ENCODE peak calls at places on chromosome 6, in four cellular contexts. E is pancreas, W is T47D, X is GM12892. S is an unnamed sample.

GRCh38 chr6:51618563-51618962 is 468.9 kb downstream of the PKHD1 start:
- DNase-seq in E (no peak), X (no peak), W (peak; percentile 11), S (no peak)

GRCh38 chr6:158131926-158132325 is 36.1 kb downstream of the SERAC1 start:
- DNase-seq in X (peak; percentile 19), W (peak; percentile 50), E (no peak), S (no peak)

GRCh38 chr6:25883991-25884390 is 9.9 kb upstream of the SLC17A3 start:
- DNase-seq in X (no peak), E (no peak), W (no peak), S (no peak)

GRCh38 chr6:161142957-161143296 is 130.9 kb downstream of the AGPAT4 start:
- DNase-seq in E (no peak), X (no peak), W (no peak), S (no peak)

GRCh38 chr6:137309078-137309762 is 90.0 kb upstream of the IFNGR1 start:
- DNase-seq in E (peak; percentile 82), W (peak; percentile 81), X (no peak), S (peak; percentile 42)

GRCh38 chr6:146029573-146030184 is 817 bp downstream of the GRM1 start:
- DNase-seq in E (no peak), W (no peak), X (no peak), S (no peak)

GRCh38 chr6:138204792-138205384 is 13.4 kb downstream of the PBOV1 start:
- DNase-seq in W (no peak), X (no peak), E (no peak), S (no peak)

GRCh38 chr6:21680611-21681010 is 87.1 kb downstream of the SOX4 start:
- DNase-seq in E (no peak), X (no peak), W (no peak), S (no peak)

GRCh38 chr6:168546173-168546572 is 105.2 kb downstream of the SMOC2 start:
- DNase-seq in E (no peak), X (no peak), W (no peak), S (no peak)

GRCh38 chr6:20338160-20338559 is 63.5 kb upstream of the E2F3 start:
- DNase-seq in E (no peak), X (no peak), W (no peak), S (no peak)

GRCh38 chr6:143695106-143696059 is 17.6 kb downstream of the PHACTR2 start:
- DNase-seq in W (no peak), X (no peak), E (no peak), S (no peak)

GRCh38 chr6:138089325-138089724 is 17.9 kb downstream of the PERP start:
- DNase-seq in W (no peak), X (no peak), E (no peak), S (no peak)

GRCh38 chr6:106739387-106739786 is 110.0 kb downstream of the QRSL1 start:
- DNase-seq in X (no peak), W (peak; percentile 78), E (peak; percentile 95), S (peak; percentile 16)

GRCh38 chr6:44386364-44386928 is 1.1 kb upstream of the CDC5L start:
- DNase-seq in E (peak; percentile 53), W (peak; percentile 31), X (no peak), S (no peak)

GRCh38 chr6:145189836-145190235 is 545.5 kb downstream of the EPM2A start:
- DNase-seq in E (no peak), X (no peak), W (peak; percentile 92), S (no peak)

GRCh38 chr6:90336591-90336990 is 39.9 kb upstream of the BACH2 start:
- DNase-seq in W (no peak), X (no peak), E (no peak), S (no peak)

GRCh38 chr6:30885481-30885998 is 1.2 kb downstream of the DDR1 start:
- DNase-seq in X (no peak), W (peak; percentile 92), E (peak; percentile 65), S (peak; percentile 46)

GRCh38 chr6:39906318-39906761 is 27.9 kb downstream of the MOCS1 start:
- DNase-seq in X (no peak), W (no peak), E (no peak), S (no peak)

GRCh38 chr6:830667-831327 is 137.9 kb upstream of the EXOC2 start:
- DNase-seq in X (no peak), W (no peak), E (no peak), S (no peak)

GRCh38 chr6:146803601-146804000 is 204.8 kb downstream of the ADGB start:
- DNase-seq in E (peak; percentile 29), W (no peak), X (no peak), S (no peak)

GRCh38 chr6:94041930-94042724 is 622.8 kb upstream of the EPHA7 start:
- DNase-seq in W (no peak), X (no peak), E (no peak), S (no peak)

GRCh38 chr6:36912583-36912982 is 26.8 kb downstream of the C6orf89 start:
- DNase-seq in X (peak; percentile 42), W (peak; percentile 81), E (no peak), S (peak; percentile 45)

GRCh38 chr6:44043036-44043478 is 84.2 kb downstream of the MRPL14 start:
- DNase-seq in X (no peak), E (no peak), W (no peak), S (no peak)

GRCh38 chr6:45566882-45567281 is 189.1 kb upstream of the SUPT3H start:
- DNase-seq in E (no peak), W (no peak), X (no peak), S (no peak)

GRCh38 chr6:1463275-1463674 is 73.9 kb downstream of the FOXF2 start:
- DNase-seq in W (peak; percentile 25), X (no peak), E (no peak), S (no peak)

GRCh38 chr6:53041356-53041755 is 23.8 kb upstream of the FBXO9 start:
- DNase-seq in W (no peak), X (no peak), E (no peak), S (no peak)

GRCh38 chr6:68126089-68126749 is 508.9 kb upstream of the ADGRB3 start:
- DNase-seq in X (no peak), E (no peak), W (no peak), S (no peak)

GRCh38 chr6:11755725-11756124 is 22.9 kb downstream of the ADTRP start:
- DNase-seq in W (no peak), X (no peak), E (no peak), S (no peak)